ENCODE peak calls at places on chromosomes 1 and 21, in nine cellular contexts. K is AG08395, Q is T-helper 17 cell, P is NCI-H1694, X is hippocampal formation, A is kidney epithelial cell, U is EH, N is T follicular helper cell, T is RWPE1. J is an unnamed sample.

GRCh38 chr1:236397173-236397759 is 3.2 kb downstream of the EDARADD start:
- DNase-seq in K (no peak), Q (no peak), P (no peak), X (no peak), A (no peak), U (no peak), N (no peak), T (no peak), J (no peak)

GRCh38 chr1:226702957-226703831 is 35.9 kb downstream of the ITPKB start:
- DNase-seq in K (peak), Q (peak), P (no peak), X (peak), A (no peak), U (peak), N (peak), T (peak), J (no peak)

GRCh38 chr1:112676543-112676942 is 2.1 kb downstream of the MOV10 start:
- DNase-seq in K (no peak), Q (no peak), P (no peak), X (no peak), A (no peak), U (no peak), N (no peak), T (no peak), J (no peak)

GRCh38 chr1:116115476-116115875 is 4.3 kb downstream of the MAB21L3 start:
- DNase-seq in K (peak), Q (no peak), P (no peak), X (no peak), A (peak), U (peak), N (no peak), T (peak), J (peak)

GRCh38 chr1:8911416-8912309 is 33.2 kb upstream of the ENO1 start:
- DNase-seq in K (no peak), Q (no peak), P (no peak), X (no peak), A (no peak), U (no peak), N (no peak), T (peak), J (no peak)

GRCh38 chr1:4118746-4119515 is 218.9 kb upstream of the C1orf174 start:
- DNase-seq in K (no peak), Q (no peak), P (no peak), X (no peak), A (no peak), U (no peak), N (no peak), T (no peak), J (no peak)

GRCh38 chr1:223331929-223332328 is 32.0 kb downstream of the SUSD4 start:
- DNase-seq in K (peak), Q (no peak), P (no peak), X (no peak), A (peak), U (peak), N (no peak), T (peak), J (no peak)

GRCh38 chr21:46585191-46585953 is 19.5 kb downstream of the S100B start:
- DNase-seq in K (no peak), Q (no peak), P (no peak), X (no peak), A (no peak), U (no peak), N (no peak), T (peak), J (no peak)

GRCh38 chr1:31954607-31955283 is 16.6 kb upstream of the PTP4A2 start:
- DNase-seq in K (peak), Q (no peak), P (no peak), X (peak), A (peak), U (peak), N (no peak), T (peak), J (no peak)

GRCh38 chr1:4176841-4177240 is 276.8 kb upstream of the C1orf174 start:
- DNase-seq in K (no peak), Q (no peak), P (no peak), X (no peak), A (no peak), U (no peak), N (no peak), T (no peak), J (no peak)

GRCh38 chr1:23177438-23178380 is 9.1 kb upstream of the LUZP1 start:
- DNase-seq in K (peak), Q (peak), P (no peak), X (peak), A (no peak), U (peak), N (peak), T (peak), J (peak)

GRCh38 chr21:42704861-42705260 is 51.4 kb downstream of the PDE9A start:
- DNase-seq in K (no peak), Q (no peak), P (no peak), X (no peak), A (no peak), U (no peak), N (no peak), T (no peak), J (no peak)

GRCh38 chr21:45108808-45109800 is 34.7 kb downstream of the ADARB1 start:
- DNase-seq in K (no peak), Q (no peak), P (no peak), X (no peak), A (no peak), U (no peak), N (no peak), T (no peak), J (no peak)

GRCh38 chr1:24745711-24746582 is 700 bp downstream of the CLIC4 start:
- DNase-seq in K (no peak), Q (peak), P (no peak), X (no peak), A (no peak), U (peak), N (peak), T (no peak), J (peak)

GRCh38 chr21:31732538-31732864 is 583 bp upstream of the SCAF4 start:
- DNase-seq in K (no peak), Q (no peak), P (peak), X (no peak), A (peak), U (no peak), N (no peak), T (no peak), J (peak)

GRCh38 chr1:161771973-161772372 is 5.9 kb downstream of the ATF6 start:
- DNase-seq in K (no peak), Q (no peak), P (no peak), X (no peak), A (no peak), U (no peak), N (no peak), T (no peak), J (no peak)

GRCh38 chr1:93615201-93616150 is 66.2 kb downstream of the BCAR3 start:
- DNase-seq in K (peak), Q (no peak), P (no peak), X (no peak), A (no peak), U (peak), N (no peak), T (peak), J (no peak)

GRCh38 chr1:38246955-38247952 is 200.7 kb upstream of the POU3F1 start:
- DNase-seq in K (peak), Q (no peak), P (no peak), X (no peak), A (peak), U (peak), N (no peak), T (no peak), J (no peak)

GRCh38 chr1:9027307-9027706 is 1.1 kb upstream of the SLC2A7 start:
- DNase-seq in K (no peak), Q (no peak), P (no peak), X (no peak), A (no peak), U (no peak), N (no peak), T (no peak), J (no peak)

GRCh38 chr1:29055160-29055559 is 68.5 kb downstream of the TMEM200B start:
- DNase-seq in K (no peak), Q (no peak), P (no peak), X (no peak), A (no peak), U (peak), N (no peak), T (no peak), J (no peak)

GRCh38 chr1:54519709-54520108 is 28.3 kb upstream of the ACOT11 start:
- DNase-seq in K (peak), Q (no peak), P (peak), X (no peak), A (no peak), U (no peak), N (no peak), T (peak), J (no peak)

GRCh38 chr1:47468759-47469404 is 31.0 kb downstream of the FOXD2 start:
- DNase-seq in K (no peak), Q (no peak), P (no peak), X (no peak), A (no peak), U (no peak), N (no peak), T (no peak), J (no peak)

GRCh38 chr1:2826736-2827292 is 25.3 kb upstream of the TTC34 start:
- DNase-seq in K (no peak), Q (no peak), P (no peak), X (no peak), A (no peak), U (no peak), N (no peak), T (no peak), J (no peak)

GRCh38 chr1:5850503-5850902 is 141.7 kb downstream of the NPHP4 start:
- DNase-seq in K (no peak), Q (no peak), P (no peak), X (no peak), A (no peak), U (no peak), N (no peak), T (no peak), J (no peak)

GRCh38 chr1:95117207-95118018 is at the start of gene TLCD4:
- DNase-seq in K (peak), Q (peak), P (no peak), X (peak), A (no peak), U (peak), N (peak), T (peak), J (no peak)

GRCh38 chr1:228902781-228903572 is 167.7 kb downstream of the RHOU start:
- DNase-seq in K (peak), Q (no peak), P (peak), X (peak), A (peak), U (peak), N (no peak), T (peak), J (peak)

GRCh38 chr1:222880586-222880985 is 65.7 kb downstream of the DISP1 start:
- DNase-seq in K (peak), Q (no peak), P (no peak), X (no peak), A (peak), U (peak), N (no peak), T (peak), J (no peak)

GRCh38 chr21:21921410-21922232 is 923.4 kb downstream of the NCAM2 start:
- DNase-seq in K (peak), Q (no peak), P (peak), X (no peak), A (no peak), U (peak), N (no peak), T (peak), J (no peak)

J was measured in foreskin melanocyte.